ENCODE peak calls at places on chromosome 3, in four cellular contexts. M is MG63; F is stimulated activated CD8-positive, alpha-beta memory T cell treated with anti-CD3 and anti-CD28 coated beads, Interleukin-4, amount 100 ng/mL, for 4 hours; Q is body of pancreas. D is an unnamed sample.

GRCh38 chr3:66386011-66386924 is 114.6 kb downstream of the LRIG1 start:
- DNase-seq in M (no peak), F (no peak), Q (no peak), D (no peak)

GRCh38 chr3:161567962-161568361 is 71.4 kb downstream of the OTOL1 start:
- DNase-seq in M (no peak), F (no peak), Q (no peak), D (no peak)

GRCh38 chr3:194314669-194315068 is 36.5 kb downstream of the CPN2 start:
- DNase-seq in M (no peak), F (no peak), Q (no peak), D (no peak)

GRCh38 chr3:183435701-183436100 is 7.3 kb upstream of the MCF2L2 start:
- DNase-seq in M (no peak), F (no peak), Q (no peak), D (no peak)

GRCh38 chr3:157317895-157318294 is 118.8 kb upstream of the PTX3 start:
- DNase-seq in M (peak), F (no peak), Q (no peak), D (no peak)

GRCh38 chr3:53123953-53124352 is 6.3 kb downstream of the RFT1 start:
- DNase-seq in M (no peak), F (no peak), Q (no peak), D (no peak)

GRCh38 chr3:71649757-71650156 is 66.2 kb upstream of the FOXP1 start:
- DNase-seq in M (no peak), F (no peak), Q (no peak), D (no peak)

GRCh38 chr3:183551930-183552329 is 3.6 kb downstream of the KLHL6 start:
- DNase-seq in M (no peak), F (no peak), Q (no peak), D (no peak)

GRCh38 chr3:40913641-40914040 is 285.7 kb upstream of the CTNNB1 start:
- DNase-seq in M (no peak), F (no peak), Q (no peak), D (no peak)

GRCh38 chr3:185280572-185281365 is 26.9 kb upstream of the EHHADH start:
- DNase-seq in M (no peak), F (no peak), Q (peak), D (peak)

GRCh38 chr3:144128117-144128892 is 156.7 kb downstream of the DIPK2A start:
- DNase-seq in M (no peak), F (no peak), Q (no peak), D (no peak)

GRCh38 chr3:71317749-71318458 is 265.6 kb downstream of the FOXP1 start:
- DNase-seq in M (no peak), F (no peak), Q (no peak), D (no peak)

GRCh38 chr3:168094877-168095610 is 680 bp downstream of the GOLIM4 start:
- DNase-seq in M (peak), F (no peak), Q (peak), D (peak)

GRCh38 chr3:196085534-196085933 is 3.6 kb upstream of the TFRC start:
- DNase-seq in M (no peak), F (no peak), Q (no peak), D (no peak)

GRCh38 chr3:149004622-149005021 is 13.3 kb downstream of the GYG1 start:
- DNase-seq in M (no peak), F (no peak), Q (peak), D (no peak)